ENCODE peak calls at places on chromosomes 7 and 10, in seven cellular contexts. H is AG04450; S is endothelial cell; C is GDM1; F is stimulated activated CD8-positive, alpha-beta memory T cell treated with anti-CD3 and anti-CD28 coated beads, Interleukin-4, amount 100 ng/mL, for 1 hour; G is hepatocyte; Q is CMK. A is an unnamed sample.

GRCh38 chr7:5755704-5756131 is 25.7 kb downstream of the RNF216 start:
- DNase-seq in Q (no peak), G (no peak), S (no peak), H (peak), F (no peak), C (no peak), A (no peak)

GRCh38 chr10:131911451-131911850 is 10.6 kb downstream of the PPP2R2D start:
- DNase-seq in S (no peak), F (no peak), H (no peak), G (no peak), C (no peak), Q (no peak), A (no peak)

GRCh38 chr10:46528171-46528671 is 28.2 kb downstream of the GPRIN2 start:
- DNase-seq in G (no peak), C (no peak), H (no peak), F (no peak), Q (no peak), S (no peak), A (no peak)

GRCh38 chr10:133030791-133031190 is 56.9 kb upstream of the ADGRA1 start:
- DNase-seq in F (no peak), C (no peak), H (no peak), G (no peak), S (no peak), Q (no peak), A (no peak)

GRCh38 chr10:91156196-91156595 is 64.3 kb upstream of the PCGF5 start:
- DNase-seq in Q (no peak), C (no peak), G (no peak), S (no peak), F (no peak), H (no peak), A (no peak)

GRCh38 chr10:52438119-52438518 is 124.0 kb downstream of the DKK1 start:
- DNase-seq in G (no peak), S (no peak), C (no peak), H (no peak), Q (no peak), F (no peak), A (no peak)

GRCh38 chr10:33109788-33110469 is 151.9 kb upstream of the ITGB1 start:
- DNase-seq in C (no peak), Q (no peak), S (no peak), H (no peak), F (no peak), G (no peak), A (no peak)

GRCh38 chr10:23693398-23693797 is 254.5 kb downstream of the OTUD1 start:
- DNase-seq in G (no peak), Q (no peak), H (no peak), C (no peak), F (no peak), S (peak), A (no peak)

GRCh38 chr7:120521761-120522737 is 249.1 kb downstream of the KCND2 start:
- DNase-seq in C (no peak), F (no peak), S (no peak), G (no peak), H (no peak), Q (no peak), A (no peak)

GRCh38 chr7:150337659-150338081 is 3.8 kb downstream of the RARRES2 start:
- DNase-seq in H (no peak), C (no peak), F (no peak), G (no peak), S (no peak), Q (no peak), A (peak)

GRCh38 chr7:32957326-32958045 is at the start of gene FKBP9:
- DNase-seq in C (peak), Q (peak), H (no peak), F (no peak), G (peak), S (peak), A (peak)

GRCh38 chr10:2791774-2792443 is 275.4 kb upstream of the PFKP start:
- DNase-seq in C (no peak), S (no peak), Q (no peak), F (no peak), G (no peak), H (no peak), A (no peak)

GRCh38 chr10:32004161-32004591 is 52.0 kb downstream of the KIF5B start:
- DNase-seq in G (peak), C (no peak), H (no peak), Q (no peak), F (no peak), S (no peak), A (no peak)

GRCh38 chr7:77791956-77792355 is 6.3 kb downstream of the TMEM60 start:
- DNase-seq in S (no peak), Q (no peak), C (no peak), F (no peak), H (no peak), G (no peak), A (no peak)

GRCh38 chr7:151895695-151896485 is 19.0 kb upstream of the PRKAG2 start:
- DNase-seq in S (no peak), H (no peak), G (no peak), Q (no peak), F (no peak), C (no peak), A (no peak)

GRCh38 chr10:104337527-104337984 is 709 bp downstream of the ITPRIP start:
- DNase-seq in F (no peak), G (no peak), S (peak), H (no peak), C (peak), Q (no peak), A (peak)

GRCh38 chr10:70588255-70588654 is 14.3 kb downstream of the PRF1 start:
- DNase-seq in S (no peak), C (no peak), G (no peak), H (no peak), Q (no peak), F (no peak), A (no peak)

GRCh38 chr10:130557181-130557580 is 421.0 kb downstream of the GLRX3 start:
- DNase-seq in F (no peak), G (no peak), H (no peak), C (no peak), S (no peak), Q (no peak), A (no peak)

GRCh38 chr7:30988346-30989005 is 24.7 kb downstream of the GHRHR start:
- DNase-seq in S (no peak), G (peak), F (no peak), Q (no peak), C (no peak), H (no peak), A (no peak)

GRCh38 chr10:88299787-88300186 is 283.3 kb downstream of the RNLS start:
- DNase-seq in F (no peak), Q (no peak), H (no peak), G (no peak), C (no peak), S (no peak), A (no peak)

GRCh38 chr10:33333260-33334169 is 952 bp downstream of the NRP1 start:
- DNase-seq in C (peak), S (no peak), Q (peak), H (no peak), F (no peak), G (no peak), A (peak)

GRCh38 chr10:129773359-129773990 is 190.6 kb downstream of the EBF3 start:
- DNase-seq in H (no peak), S (no peak), Q (no peak), F (no peak), G (no peak), C (no peak), A (no peak)

GRCh38 chr7:132575987-132576722 is at the start of gene PLXNA4:
- DNase-seq in Q (no peak), F (no peak), G (peak), S (no peak), H (no peak), C (no peak), A (peak)